ENCODE peak calls at places on chromosome 22, in five cellular contexts. H is brain microvascular endothelial cell, Q is EL, E is bronchial epithelial cell, T is occipital lobe. Y is an unnamed sample.

GRCh38 chr22:27152033-27152432 is 494.6 kb downstream of the MIAT start:
- DNase-seq in H (peak), E (no peak), Q (no peak), T (no peak), Y (no peak)

GRCh38 chr22:42680648-42681047 is 31.5 kb upstream of the CYB5R3 start:
- DNase-seq in H (peak), E (peak), Q (peak), T (no peak), Y (peak)

GRCh38 chr22:35539487-35539886 is 1.1 kb upstream of the RASD2 start:
- DNase-seq in T (no peak), Q (no peak), E (no peak), H (no peak), Y (no peak)

GRCh38 chr22:44384563-44384940 is 71.8 kb upstream of the SHISAL1 start:
- DNase-seq in Q (no peak), E (no peak), H (no peak), T (no peak), Y (no peak)

GRCh38 chr22:19039448-19039780 is 82.8 kb downstream of the DGCR2 start:
- DNase-seq in Q (no peak), E (no peak), T (no peak), H (no peak), Y (no peak)

GRCh38 chr22:20186183-20186870 is 35.5 kb upstream of the CCDC188 start:
- DNase-seq in H (no peak), T (no peak), Q (no peak), E (no peak), Y (no peak)

GRCh38 chr22:50008151-50009040 is 4.2 kb downstream of the IL17REL start:
- DNase-seq in H (no peak), E (no peak), Q (no peak), T (no peak), Y (no peak)

GRCh38 chr22:29216873-29217666 is 11.4 kb downstream of the EMID1 start:
- DNase-seq in H (no peak), Q (peak), E (peak), T (no peak), Y (no peak)

GRCh38 chr22:45290410-45290936 is 5.7 kb downstream of the UPK3A start:
- DNase-seq in T (no peak), Q (peak), E (peak), H (peak), Y (peak)

GRCh38 chr22:50479686-50480085 is 1.7 kb upstream of the ADM2 start:
- DNase-seq in H (no peak), E (no peak), T (no peak), Q (no peak), Y (no peak)

GRCh38 chr22:44049369-44050231 is 25.5 kb downstream of the PARVB start:
- DNase-seq in E (no peak), T (no peak), Q (no peak), H (no peak), Y (no peak)

GRCh38 chr22:47328550-47329243 is 566.2 kb downstream of the TBC1D22A start:
- DNase-seq in E (peak), T (no peak), Q (peak), H (peak), Y (peak)

GRCh38 chr22:49535126-49535525 is 292.5 kb downstream of the BRD1 start:
- DNase-seq in H (no peak), E (no peak), T (no peak), Q (no peak), Y (no peak)

GRCh38 chr22:24485608-24486007 is 9.5 kb upstream of the UPB1 start:
- DNase-seq in E (no peak), Q (no peak), H (no peak), T (no peak), Y (no peak)

GRCh38 chr22:21666786-21667185 is 974 bp downstream of the PPIL2 start:
- DNase-seq in Q (no peak), E (no peak), H (no peak), T (no peak), Y (no peak)

GRCh38 chr22:27775698-27776409 is 25.7 kb downstream of the MN1 start:
- DNase-seq in T (no peak), E (no peak), Q (no peak), H (no peak), Y (no peak)

GRCh38 chr22:37546436-37547248 is 13.6 kb upstream of the CDC42EP1 start:
- DNase-seq in Q (peak), E (no peak), T (peak), H (no peak), Y (peak)

GRCh38 chr22:39309364-39309861 is 10.0 kb downstream of the RPL3 start:
- DNase-seq in H (peak), E (peak), Q (peak), T (no peak), Y (no peak)

GRCh38 chr22:43853328-43853931 is 8.9 kb downstream of the SULT4A1 start:
- DNase-seq in H (no peak), E (no peak), T (no peak), Q (no peak), Y (no peak)

GRCh38 chr22:31039393-31039792 is 41.7 kb upstream of the SMTN start:
- DNase-seq in E (no peak), T (no peak), Q (peak), H (no peak), Y (peak)

GRCh38 chr22:23401910-23402274 is 178.2 kb downstream of the IGLL1 start:
- DNase-seq in H (no peak), E (no peak), T (no peak), Q (no peak), Y (no peak)

GRCh38 chr22:27809226-27809625 is 7.7 kb upstream of the MN1 start:
- DNase-seq in H (no peak), T (no peak), E (no peak), Q (no peak), Y (no peak)

GRCh38 chr22:44576311-44577260 is 78.6 kb upstream of the RTL6 start:
- DNase-seq in H (no peak), Q (no peak), T (no peak), E (no peak), Y (no peak)

GRCh38 chr22:21449531-21450319 is 17.5 kb upstream of the TMEM191C start:
- DNase-seq in E (no peak), Q (no peak), T (no peak), H (no peak), Y (no peak)

GRCh38 chr22:47172771-47173534 is 410.5 kb downstream of the TBC1D22A start:
- DNase-seq in H (no peak), T (no peak), E (no peak), Q (no peak), Y (no peak)

GRCh38 chr22:38205261-38206128 is 3.7 kb downstream of the MAFF start:
- DNase-seq in H (peak), Q (peak), T (no peak), E (no peak), Y (peak)

GRCh38 chr22:49011379-49011768 is 816.3 kb downstream of the BRD1 start:
- DNase-seq in Q (no peak), H (no peak), E (no peak), T (no peak), Y (no peak)

GRCh38 chr22:40818192-40818746 is 877 bp downstream of the SLC25A17 start:
- DNase-seq in Q (peak), H (no peak), T (no peak), E (no peak), Y (no peak)

GRCh38 chr22:30610299-30610698 is 3.3 kb downstream of the TCN2 start:
- DNase-seq in Q (no peak), E (no peak), H (no peak), T (no peak), Y (no peak)

GRCh38 chr22:19525116-19525660 is 978 bp upstream of the CLDN5 start:
- DNase-seq in E (no peak), T (no peak), Q (no peak), H (no peak), Y (no peak)

GRCh38 chr22:49284389-49284788 is 543.3 kb downstream of the BRD1 start:
- DNase-seq in E (no peak), T (no peak), H (no peak), Q (no peak), Y (no peak)

GRCh38 chr22:38173156-38173906 is 8.3 kb downstream of the PLA2G6 start:
- DNase-seq in E (no peak), Q (no peak), H (no peak), T (no peak), Y (no peak)

GRCh38 chr22:40128989-40129388 is 48.7 kb upstream of the TNRC6B start:
- DNase-seq in T (no peak), H (no peak), E (no peak), Q (no peak), Y (no peak)

GRCh38 chr22:22820626-22821025 is 67.0 kb upstream of the IGLL5 start:
- DNase-seq in T (no peak), H (no peak), E (no peak), Q (no peak), Y (no peak)

GRCh38 chr22:35656284-35656752 is 8.1 kb downstream of the APOL6 start:
- DNase-seq in H (no peak), Q (no peak), T (no peak), E (peak), Y (no peak)

GRCh38 chr22:39493759-39494158 is 8.3 kb upstream of the MIEF1 start:
- DNase-seq in E (peak), T (no peak), Q (peak), H (peak), Y (peak)

GRCh38 chr22:38305481-38306448 is 11.5 kb downstream of the CSNK1E start:
- DNase-seq in T (no peak), Q (peak), H (no peak), E (peak), Y (no peak)